ENCODE peak calls at places on chromosomes 1 and 21, in nine cellular contexts. N is ovary, D is BE2C, P is mesendoderm, R is iPS DF 6.9, J is fibroblast of lung, O is mucosa of descending colon, S is heart left ventricle, W is right lobe of liver. M is an unnamed sample.
A peak's percentile ranks its signal among the peaks of the same experiment; 100 is the strongest.

GRCh38 chr21:41222247-41223068 is 54.5 kb downstream of the BACE2 start:
- DNase-seq in P (no peak), S (no peak), N (no peak), O (no peak), J (no peak), W (no peak), R (no peak), D (no peak), M (no peak)

GRCh38 chr1:14745321-14745720 is 146.8 kb downstream of the KAZN start:
- DNase-seq in J (no peak), P (no peak), R (no peak), O (no peak), S (no peak), W (no peak), D (no peak), N (no peak), M (no peak)

GRCh38 chr1:59505596-59506028 is 208.7 kb downstream of the FGGY start:
- DNase-seq in W (no peak), N (no peak), S (no peak), D (peak; percentile 27), J (no peak), P (no peak), R (no peak), O (no peak), M (no peak)

GRCh38 chr21:35265170-35265877 is 216.2 kb upstream of the RUNX1 start:
- DNase-seq in N (no peak), O (no peak), R (no peak), J (peak; percentile 61), S (no peak), P (no peak), W (no peak), D (no peak), M (no peak)

GRCh38 chr1:183101841-183102276 is 78.6 kb downstream of the LAMC1 start:
- DNase-seq in S (peak; percentile 44), P (no peak), R (no peak), J (no peak), O (peak; percentile 26), N (no peak), W (no peak), D (no peak), M (no peak)

GRCh38 chr21:41778974-41779600 is 12.2 kb upstream of the RIPK4 start:
- DNase-seq in W (no peak), N (no peak), S (no peak), R (no peak), P (peak; percentile 72), O (no peak), D (no peak), J (no peak), M (peak; percentile 71)

GRCh38 chr1:204716687-204717086 is 31.1 kb upstream of the LRRN2 start:
- DNase-seq in O (no peak), R (no peak), P (no peak), D (no peak), W (no peak), J (no peak), N (no peak), S (no peak), M (no peak)

GRCh38 chr1:53079251-53079650 is 17.2 kb downstream of the PODN start:
- DNase-seq in N (no peak), P (no peak), R (no peak), W (peak; percentile 18), S (peak; percentile 14), D (no peak), J (no peak), O (peak; percentile 3), M (peak; percentile 19)

GRCh38 chr1:93681549-93682412 is at the start of gene BCAR3:
- DNase-seq in P (peak; percentile 91), N (peak; percentile 84), O (peak; percentile 80), S (peak; percentile 78), W (peak; percentile 75), J (peak; percentile 73), D (peak; percentile 70), R (peak; percentile 48), M (peak; percentile 89)

GRCh38 chr1:193111641-193112090 is 6.5 kb upstream of the GLRX2 start:
- DNase-seq in P (peak; percentile 80), W (peak; percentile 81), O (no peak), R (no peak), J (peak; percentile 90), N (no peak), D (no peak), S (peak; percentile 75), M (no peak)

GRCh38 chr1:9651220-9651564 is 339 bp upstream of the PIK3CD start:
- DNase-seq in R (no peak), P (no peak), W (no peak), N (no peak), O (no peak), D (no peak), J (no peak), S (no peak), M (no peak)
- H3K4me3 ChIP-seq in R (peak overlapping the region; percentile 49), P (no peak overlapping the region), W (no peak overlapping the region), N (no peak overlapping the region), O (no peak overlapping the region), D (no peak overlapping the region), J (no peak overlapping the region), S (peak overlapping the region; percentile 51), M (peak overlapping the region; percentile 60)

GRCh38 chr1:235112297-235113182 is 16.1 kb downstream of the TOMM20 start:
- DNase-seq in O (no peak), D (no peak), P (no peak), J (no peak), R (no peak), S (no peak), N (no peak), W (no peak), M (no peak)

GRCh38 chr1:235108185-235108593 is 20.4 kb downstream of the TOMM20 start:
- DNase-seq in R (no peak), W (no peak), J (no peak), P (no peak), O (no peak), D (no peak), S (no peak), N (no peak), M (no peak)

GRCh38 chr1:235108876-235109275 is 19.8 kb downstream of the TOMM20 start:
- DNase-seq in S (no peak), J (no peak), W (no peak), D (no peak), O (no peak), R (no peak), P (no peak), N (no peak), M (no peak)

GRCh38 chr1:235113183-235113917 is 15.3 kb downstream of the TOMM20 start:
- DNase-seq in O (no peak), D (no peak), S (no peak), W (no peak), R (no peak), J (no peak), N (no peak), P (no peak), M (no peak)

DNA sequence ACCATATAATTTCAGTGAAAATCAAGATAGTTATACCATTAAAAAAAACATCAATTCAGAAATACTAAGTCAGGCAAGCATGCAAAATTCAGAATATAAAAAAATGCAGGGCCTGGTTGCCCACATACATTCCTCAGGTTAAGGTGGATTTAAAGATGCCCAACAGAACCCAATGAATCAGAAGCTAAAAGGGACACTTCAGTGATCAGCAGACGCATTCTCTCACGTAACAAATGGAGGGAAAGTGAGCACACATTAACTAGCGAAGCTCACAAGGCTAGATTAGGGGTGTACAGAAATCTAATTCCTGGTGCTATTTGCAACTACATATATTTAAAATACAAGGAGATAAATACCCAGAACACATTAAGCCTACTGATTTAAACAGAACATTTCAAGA is 17.5 kb downstream of the TOMM20 start:
- DNase-seq in R (no peak), N (no peak), S (no peak), D (no peak), W (no peak), J (no peak), O (no peak), P (no peak), M (no peak)
- H3K36me3 ChIP-seq in R (peaks cover 20% of the 10 kb centered on the region), N (no peaks in the 10 kb centered on the region), S (peaks cover 92% of the 10 kb centered on the region), D (peaks cover 82% of the 10 kb centered on the region), W (peaks cover 24% of the 10 kb centered on the region), J (peaks cover 16% of the 10 kb centered on the region), O (peaks cover 4% of the 10 kb centered on the region), P (peaks cover 22% of the 10 kb centered on the region), M (peaks cover 36% of the 10 kb centered on the region)

GRCh38 chr1:150151291-150152181 is 1.8 kb downstream of the PLEKHO1 start:
- DNase-seq in N (peak; percentile 51), J (no peak), S (no peak), R (no peak), D (no peak), O (peak; percentile 66), W (no peak), P (no peak), M (no peak)

GRCh38 chr1:150150511-150151021 is 850 bp downstream of the PLEKHO1 start:
- DNase-seq in S (peak; percentile 48), J (no peak), N (peak; percentile 78), D (peak; percentile 39), R (no peak), W (no peak), P (peak; percentile 53), O (peak; percentile 60), M (peak; percentile 79)

GRCh38 chr1:150152772-150153461 is 3.2 kb downstream of the PLEKHO1 start:
- DNase-seq in D (no peak), J (peak; percentile 77), R (no peak), P (peak; percentile 42), N (no peak), O (no peak), W (no peak), S (peak; percentile 42), M (no peak)

GRCh38 chr1:150154143-150154542 is 4.4 kb downstream of the PLEKHO1 start:
- DNase-seq in J (no peak), W (no peak), N (peak; percentile 60), R (no peak), D (no peak), S (peak; percentile 33), O (no peak), P (no peak), M (no peak)

GRCh38 chr1:150152182-150152536 is 2.4 kb downstream of the PLEKHO1 start:
- DNase-seq in P (peak; percentile 50), S (no peak), R (no peak), W (no peak), J (no peak), O (no peak), N (no peak), D (no peak), M (no peak)
- H3K4me3 ChIP-seq in P (no peak overlapping the region), S (peak overlapping the region; percentile 91), R (no peak overlapping the region), W (no peak overlapping the region), J (peak overlapping the region; percentile 95), O (no peak overlapping the region), N (peak overlapping the region; percentile 75), D (no peak overlapping the region), M (no peak overlapping the region)

GRCh38 chr1:160778976-160779375 is 17.0 kb upstream of the LY9 start:
- DNase-seq in O (no peak), P (no peak), R (no peak), D (no peak), N (no peak), W (no peak), J (no peak), S (no peak), M (no peak)

GRCh38 chr1:160776178-160776577 is 19.8 kb upstream of the LY9 start:
- DNase-seq in D (no peak), S (no peak), W (no peak), R (no peak), J (no peak), P (peak; percentile 5), O (no peak), N (no peak), M (no peak)

GRCh38 chr1:160773088-160773487 is 22.9 kb upstream of the LY9 start:
- DNase-seq in S (no peak), R (no peak), O (no peak), W (no peak), P (no peak), N (no peak), D (no peak), J (no peak), M (no peak)

GRCh38 chr1:160777486-160778089 is 18.4 kb upstream of the LY9 start:
- DNase-seq in D (peak; percentile 28), R (peak; percentile 41), N (no peak), P (peak; percentile 82), W (no peak), O (peak; percentile 45), S (no peak), J (no peak), M (peak; percentile 44)

GRCh38 chr1:160774886-160775719 is 20.9 kb upstream of the LY9 start:
- DNase-seq in P (peak; percentile 13), R (no peak), D (no peak), W (no peak), N (no peak), O (no peak), S (no peak), J (no peak), M (no peak)
- H3K36me3 ChIP-seq in P (no peaks in the 10 kb centered on the region), R (no peaks in the 10 kb centered on the region), D (no peaks in the 10 kb centered on the region), W (no peaks in the 10 kb centered on the region), N (no peaks in the 10 kb centered on the region), O (no peaks in the 10 kb centered on the region), S (no peaks in the 10 kb centered on the region), J (no peaks in the 10 kb centered on the region), M (no peaks in the 10 kb centered on the region)

M was measured in H7.